ENCODE peak calls at places on chromosomes 6 and 20, in eight cellular contexts. J is anterior cingulate cortex; W is RWPE2; C is aorta; M is lung microvascular endothelial cell; N is activated CD8-positive, alpha-beta memory T cell treated with anti-CD3 and anti-CD28 coated beads for 4 hours; Z is T1000; R is neural crest cell. U is an unnamed sample.

GRCh38 chr6:35311390-35312075 is 13.9 kb downstream of the DEF6 start:
- DNase-seq in J (no peak), W (no peak), C (no peak), M (no peak), N (no peak), Z (no peak), R (no peak), U (no peak)

GRCh38 chr6:90000864-90001731 is 106.8 kb downstream of the GJA10 start:
- DNase-seq in J (no peak), W (no peak), C (no peak), M (peak), N (no peak), Z (no peak), R (no peak), U (no peak)

GRCh38 chr20:31666258-31667042 is 28.7 kb downstream of the COX4I2 start:
- DNase-seq in J (peak), W (no peak), C (peak), M (no peak), N (no peak), Z (no peak), R (no peak), U (no peak)

GRCh38 chr6:19535351-19535750 is 301.8 kb upstream of the ID4 start:
- DNase-seq in J (no peak), W (no peak), C (no peak), M (no peak), N (no peak), Z (no peak), R (no peak), U (no peak)

GRCh38 chr6:75143186-75143585 is 62.7 kb downstream of the COL12A1 start:
- DNase-seq in J (no peak), W (no peak), C (no peak), M (no peak), N (no peak), Z (no peak), R (no peak), U (no peak)

GRCh38 chr6:98782772-98783171 is 51.6 kb upstream of the POU3F2 start:
- DNase-seq in J (no peak), W (no peak), C (no peak), M (no peak), N (no peak), Z (no peak), R (no peak), U (no peak)

GRCh38 chr6:158481612-158482473 is 78.0 kb upstream of the TMEM181 start:
- DNase-seq in J (no peak), W (peak), C (no peak), M (peak), N (no peak), Z (peak), R (no peak), U (no peak)

GRCh38 chr6:33966536-33966935 is 162.7 kb upstream of the MLN start:
- DNase-seq in J (no peak), W (no peak), C (no peak), M (no peak), N (no peak), Z (no peak), R (no peak), U (no peak)

GRCh38 chr6:75210885-75211739 is 5.3 kb upstream of the COL12A1 start:
- DNase-seq in J (no peak), W (no peak), C (no peak), M (peak), N (no peak), Z (no peak), R (peak), U (peak)

GRCh38 chr6:124560836-124561585 is 401.2 kb upstream of the RNF217 start:
- DNase-seq in J (no peak), W (no peak), C (no peak), M (no peak), N (no peak), Z (no peak), R (no peak), U (no peak)

GRCh38 chr20:31816221-31816620 is 2.9 kb upstream of the MYLK2 start:
- DNase-seq in J (no peak), W (no peak), C (no peak), M (no peak), N (no peak), Z (no peak), R (no peak), U (no peak)

GRCh38 chr6:51541847-51542246 is 545.6 kb downstream of the PKHD1 start:
- DNase-seq in J (no peak), W (no peak), C (no peak), M (no peak), N (no peak), Z (no peak), R (peak), U (no peak)

GRCh38 chr6:125099211-125100017 is 54.2 kb upstream of the TPD52L1 start:
- DNase-seq in J (no peak), W (no peak), C (peak), M (peak), N (no peak), Z (no peak), R (peak), U (no peak)

GRCh38 chr20:36645998-36646397 is at the start of gene SLA2:
- DNase-seq in J (no peak), W (no peak), C (peak), M (peak), N (peak), Z (no peak), R (no peak), U (no peak)

GRCh38 chr6:170438402-170438753 is 114.7 kb downstream of the PSMB1 start:
- DNase-seq in J (peak), W (peak), C (peak), M (peak), N (no peak), Z (peak), R (peak), U (peak)

GRCh38 chr6:25166955-25167753 is 112.0 kb upstream of the CARMIL1 start:
- DNase-seq in J (no peak), W (no peak), C (no peak), M (no peak), N (no peak), Z (no peak), R (no peak), U (no peak)

GRCh38 chr6:3081965-3082364 is 13.7 kb downstream of the RIPK1 start:
- DNase-seq in J (no peak), W (no peak), C (peak), M (no peak), N (no peak), Z (no peak), R (no peak), U (no peak)

GRCh38 chr6:3226422-3227362 is 761 bp downstream of the TUBB2B start:
- DNase-seq in J (no peak), W (no peak), C (no peak), M (no peak), N (no peak), Z (no peak), R (peak), U (no peak)

GRCh38 chr20:22768779-22769178 is 184.4 kb upstream of the FOXA2 start:
- DNase-seq in J (no peak), W (no peak), C (no peak), M (peak), N (no peak), Z (no peak), R (no peak), U (no peak)

GRCh38 chr6:143164565-143165105 is 103.9 kb downstream of the AIG1 start:
- DNase-seq in J (no peak), W (no peak), C (no peak), M (no peak), N (no peak), Z (no peak), R (no peak), U (no peak)

GRCh38 chr6:21752054-21752811 is 158.7 kb downstream of the SOX4 start:
- DNase-seq in J (no peak), W (no peak), C (no peak), M (no peak), N (no peak), Z (no peak), R (no peak), U (peak)

GRCh38 chr6:2044192-2044591 is 201.2 kb downstream of the GMDS start:
- DNase-seq in J (no peak), W (no peak), C (no peak), M (no peak), N (no peak), Z (no peak), R (no peak), U (no peak)

GRCh38 chr20:33053291-33054106 is at the start of gene BPIFB3:
- DNase-seq in J (no peak), W (no peak), C (no peak), M (no peak), N (no peak), Z (no peak), R (no peak), U (no peak)

GRCh38 chr6:101826259-101826658 is 432.8 kb downstream of the GRIK2 start:
- DNase-seq in J (no peak), W (no peak), C (no peak), M (no peak), N (no peak), Z (no peak), R (no peak), U (no peak)

GRCh38 chr6:130943738-130944137 is 116.5 kb downstream of the SMLR1 start:
- DNase-seq in J (no peak), W (no peak), C (no peak), M (no peak), N (no peak), Z (no peak), R (no peak), U (no peak)